ENCODE peak calls at places on chromosomes 11 and 22, in four cellular contexts. P is neuronal stem cell, U is transverse colon, H is fibroblast of lung. R is an unnamed sample.

GRCh38 chr11:117239295-117239694 is 6.8 kb downstream of the RNF214 start:
- DNase-seq in P (no peak), U (no peak), H (peak; percentile 96), R (no peak)

GRCh38 chr22:39299829-39300178 is 19.6 kb downstream of the RPL3 start:
- DNase-seq in P (no peak), U (peak; percentile 25), H (no peak), R (no peak)

GRCh38 chr22:39958009-39958711 is 2.0 kb upstream of the TMA7B start:
- DNase-seq in P (no peak), U (no peak), H (no peak), R (no peak)

GRCh38 chr22:29956680-29957079 is 73.7 kb downstream of the MTMR3 start:
- DNase-seq in P (no peak), U (no peak), H (no peak), R (no peak)

GRCh38 chr22:37989146-37990045 is 5.0 kb upstream of the SOX10 start:
- DNase-seq in P (no peak), U (no peak), H (no peak), R (no peak)

GRCh38 chr22:25829808-25830777 is 88.1 kb downstream of the MYO18B start:
- DNase-seq in P (no peak), U (no peak), H (no peak), R (no peak)

GRCh38 chr11:125724125-125724524 is 22.0 kb upstream of the PATE1 start:
- DNase-seq in P (no peak), U (no peak), H (peak; percentile 30), R (no peak)

GRCh38 chr11:125343732-125344131 is 152.3 kb downstream of the FEZ1 start:
- DNase-seq in P (no peak), U (no peak), H (peak; percentile 60), R (peak; percentile 30)

GRCh38 chr11:120178441-120179070 is 32.3 kb upstream of the OAF start:
- DNase-seq in P (no peak), U (no peak), H (peak; percentile 65), R (no peak)

GRCh38 chr11:16987205-16987568 is 27.0 kb downstream of the PLEKHA7 start:
- DNase-seq in P (no peak), U (peak; percentile 82), H (no peak), R (no peak)

GRCh38 chr11:11076276-11076675 is 218.4 kb upstream of the ZBED5 start:
- DNase-seq in P (no peak), U (no peak), H (no peak), R (no peak)

DNA sequence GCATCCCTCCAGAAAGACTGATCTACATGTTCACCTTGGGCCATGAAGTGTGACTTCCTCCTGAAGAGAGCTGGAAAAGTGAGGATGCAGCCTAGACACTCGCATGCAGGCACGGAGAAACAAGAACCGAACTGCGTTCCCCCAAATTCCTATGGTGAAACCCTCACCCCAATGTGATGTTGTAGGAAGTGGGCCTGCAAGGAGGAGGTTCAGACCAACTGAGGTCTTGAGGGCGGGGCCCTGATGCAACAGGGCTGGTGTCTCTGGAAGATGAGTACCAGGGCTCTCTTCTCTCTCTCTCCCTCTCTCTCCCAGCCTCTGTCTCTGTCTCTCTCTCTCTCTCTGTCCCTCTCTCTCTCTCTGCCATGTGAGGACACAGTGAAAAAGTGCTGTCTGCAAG is 501.1 kb downstream of the BRD1 start:
- DNase-seq in P (no peak), U (no peak), H (no peak), R (peak; percentile 9)
- H3K9me3 ChIP-seq in P (peaks cover 5% of the 10 kb centered on the region), U (no peaks in the 10 kb centered on the region), H (no peaks in the 10 kb centered on the region), R (no peaks in the 10 kb centered on the region)

DNA sequence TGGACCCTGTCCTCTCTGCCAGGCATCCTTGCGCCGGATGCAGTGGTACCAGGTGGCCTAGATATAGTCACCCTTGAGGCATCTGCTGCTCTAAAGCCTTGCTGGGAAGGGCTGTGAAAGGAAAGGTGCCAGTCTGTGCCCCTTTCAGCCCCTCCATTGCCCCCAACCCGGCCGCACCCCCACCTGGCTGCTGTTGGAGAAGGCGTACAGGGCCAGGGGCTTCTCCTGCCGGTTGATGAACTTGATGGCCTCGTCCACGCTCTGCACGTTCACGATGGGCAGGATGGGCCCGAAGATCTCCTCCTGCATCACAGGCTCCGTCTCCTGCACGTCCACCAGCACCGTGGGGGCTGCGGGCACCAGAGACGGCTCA is 10.2 kb downstream of the ALDH3B2 start:
- DNase-seq in P (no peak), U (no peak), H (no peak), R (no peak)
- H3K27ac ChIP-seq in P (no peak overlapping the region), U (no peak overlapping the region), H (no peak overlapping the region), R (no peak overlapping the region)

GRCh38 chr11:44605965-44606364 is 40.5 kb downstream of the CD82 start:
- DNase-seq in P (no peak), U (no peak), H (no peak), R (no peak)
- H3K4me1 ChIP-seq in P (peaks cover 16% of the 10 kb centered on the region), U (peaks cover 20% of the 10 kb centered on the region), H (peaks cover 22% of the 10 kb centered on the region), R (peaks cover 68% of the 10 kb centered on the region)

DNA sequence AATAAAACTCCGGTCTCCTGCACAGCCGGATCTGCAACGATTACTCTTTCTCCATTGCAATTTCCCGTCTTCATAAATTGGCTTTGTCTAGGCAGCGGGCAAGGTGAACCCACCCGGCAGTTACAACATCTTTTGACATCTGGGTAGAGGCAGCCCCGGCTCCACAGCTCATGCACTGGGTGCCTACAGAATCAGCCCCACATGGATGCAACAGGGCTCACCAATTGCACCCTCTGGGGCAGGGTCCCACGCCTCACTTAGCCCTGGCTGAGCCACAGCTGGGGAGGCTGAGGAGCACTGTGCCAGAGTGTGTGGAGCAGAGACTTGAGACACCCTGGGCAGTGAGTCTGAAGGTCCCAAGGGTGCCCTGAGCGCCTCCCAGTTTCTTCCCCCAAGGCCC is 710.2 kb downstream of the TBC1D22A start:
- DNase-seq in P (no peak), U (no peak), H (no peak), R (no peak)
- H3K9me3 ChIP-seq in P (peaks cover 18% of the 10 kb centered on the region), U (no peaks in the 10 kb centered on the region), H (no peaks in the 10 kb centered on the region), R (no peaks in the 10 kb centered on the region)

GRCh38 chr22:30990675-30991074 is 21.6 kb downstream of the TUG1 start:
- DNase-seq in P (no peak), U (no peak), H (no peak), R (no peak)
- H3K27ac ChIP-seq in P (no peak overlapping the region), U (no peak overlapping the region), H (no peak overlapping the region), R (no peak overlapping the region)

DNA sequence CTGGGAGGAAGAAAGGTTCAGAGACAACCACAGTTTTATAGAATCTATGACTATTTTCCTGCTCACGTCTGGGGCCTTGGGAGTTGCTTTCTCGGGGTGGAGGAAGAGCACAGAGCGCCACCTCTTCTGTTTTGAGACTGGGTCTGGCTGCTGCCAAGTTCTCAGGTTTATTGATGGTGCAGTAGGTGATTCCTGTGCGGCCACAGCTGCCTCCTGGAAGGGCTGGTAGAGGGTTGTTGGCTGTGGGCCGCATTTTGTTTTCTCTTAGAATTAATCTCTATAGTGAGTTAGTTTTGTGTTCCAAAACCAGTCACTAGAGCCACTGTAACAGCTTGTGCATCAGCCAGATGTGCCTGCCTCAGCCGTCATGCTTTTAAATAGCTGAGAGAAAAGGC is 12.9 kb downstream of the TBC1D22A start:
- DNase-seq in P (no peak), U (no peak), H (no peak), R (no peak)
- H3K4me1 ChIP-seq in P (peaks cover 7% of the 10 kb centered on the region), U (peaks cover 47% of the 10 kb centered on the region), H (peaks cover 3% of the 10 kb centered on the region), R (peaks cover 66% of the 10 kb centered on the region)

GRCh38 chr11:60371854-60372253 is 6.5 kb upstream of the MS4A7 start:
- DNase-seq in P (no peak), U (no peak), H (no peak), R (no peak)

GRCh38 chr11:60372767-60373166 is 5.6 kb upstream of the MS4A7 start:
- DNase-seq in P (no peak), U (no peak), H (no peak), R (no peak)

GRCh38 chr11:60378359-60378758 is at the start of gene MS4A7:
- DNase-seq in P (no peak), U (peak; percentile 44), H (no peak), R (peak; percentile 70)

GRCh38 chr11:60377737-60378136 is 595 bp upstream of the MS4A7 start:
- DNase-seq in P (no peak), U (peak; percentile 49), H (no peak), R (peak; percentile 79)

DNA sequence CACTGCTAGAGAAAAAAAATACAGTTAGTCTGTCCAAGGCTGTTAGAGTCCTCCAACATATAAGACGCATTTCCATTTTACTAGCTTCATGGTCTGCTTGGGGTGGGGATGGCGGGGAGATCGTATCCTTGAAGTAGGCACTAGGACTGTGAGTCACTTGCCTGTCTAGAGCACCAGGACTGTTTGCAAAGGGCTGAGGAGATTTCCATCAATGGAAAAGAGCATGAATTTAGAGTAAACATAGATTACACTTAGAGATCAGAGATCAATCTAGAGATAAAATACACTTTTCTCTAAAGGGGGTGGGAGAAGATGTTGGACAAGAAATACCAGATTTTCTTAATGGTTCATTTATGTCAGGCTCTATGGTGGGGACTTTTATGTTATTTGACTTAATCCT is 1.7 kb upstream of the MS4A7 start:
- DNase-seq in P (no peak), U (no peak), H (no peak), R (no peak)
- H3K9me3 ChIP-seq in P (no peaks in the 10 kb centered on the region), U (no peaks in the 10 kb centered on the region), H (no peaks in the 10 kb centered on the region), R (no peaks in the 10 kb centered on the region)

GRCh38 chr22:41682033-41682807 is 6.4 kb downstream of the SNU13 start:
- DNase-seq in P (peak; percentile 66), U (peak; percentile 91), H (peak; percentile 87), R (peak; percentile 87)

GRCh38 chr22:41683616-41684015 is 5.1 kb downstream of the SNU13 start:
- DNase-seq in P (no peak), U (no peak), H (no peak), R (no peak)

GRCh38 chr22:41684194-41684593 is 4.5 kb downstream of the SNU13 start:
- DNase-seq in P (no peak), U (no peak), H (no peak), R (no peak)

GRCh38 chr22:41681616-41682015 is 7.1 kb downstream of the SNU13 start:
- DNase-seq in P (no peak), U (no peak), H (no peak), R (no peak)

GRCh38 chr22:41683052-41683451 is 5.6 kb downstream of the SNU13 start:
- DNase-seq in P (no peak), U (no peak), H (no peak), R (no peak)
- H3K27ac ChIP-seq in P (no peak overlapping the region), U (peak overlapping the region; percentile 88), H (peak overlapping the region; percentile 91), R (peak overlapping the region; percentile 88)

DNA sequence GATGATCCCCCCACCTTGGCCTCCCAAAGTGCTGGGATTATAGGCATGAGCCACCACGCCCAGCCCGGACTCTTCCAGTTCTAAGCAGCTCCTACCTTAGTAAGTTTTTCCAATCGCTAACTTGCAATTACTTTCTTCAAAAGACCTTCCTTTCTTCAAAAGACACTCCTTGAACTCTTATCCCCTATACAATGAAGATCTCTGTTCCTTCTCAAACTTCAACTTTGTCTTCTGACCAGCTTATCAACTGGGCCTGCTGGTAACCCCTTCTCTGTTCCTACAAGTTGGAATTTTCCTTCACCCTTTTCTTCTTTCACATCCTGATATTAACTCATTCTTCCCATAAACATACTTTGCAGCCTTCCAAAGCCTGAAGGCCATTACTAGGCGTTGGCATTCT is 25.8 kb downstream of the RBFOX2 start:
- DNase-seq in P (no peak), U (no peak), H (no peak), R (no peak)
- H3K4me1 ChIP-seq in P (peaks cover 3% of the 10 kb centered on the region), U (no peaks in the 10 kb centered on the region), H (peaks cover 2% of the 10 kb centered on the region), R (peaks cover 10% of the 10 kb centered on the region)

GRCh38 chr22:26847816-26848215 is 190.4 kb downstream of the MIAT start:
- DNase-seq in P (no peak), U (no peak), H (no peak), R (no peak)

GRCh38 chr22:26849575-26849974 is 192.2 kb downstream of the MIAT start:
- DNase-seq in P (no peak), U (no peak), H (no peak), R (no peak)

GRCh38 chr22:26847046-26847445 is 189.7 kb downstream of the MIAT start:
- DNase-seq in P (no peak), U (no peak), H (peak; percentile 54), R (no peak)

GRCh38 chr22:26846645-26847044 is 189.3 kb downstream of the MIAT start:
- DNase-seq in P (no peak), U (no peak), H (peak; percentile 91), R (no peak)

GRCh38 chr22:26848244-26848920 is 191.0 kb downstream of the MIAT start:
- DNase-seq in P (no peak), U (no peak), H (peak; percentile 76), R (no peak)
- H3K9me3 ChIP-seq in P (no peaks in the 10 kb centered on the region), U (no peaks in the 10 kb centered on the region), H (no peaks in the 10 kb centered on the region), R (no peaks in the 10 kb centered on the region)